ENCODE peak calls at places on chromosome 14, in four cellular contexts. B is stomach, K is esophagus muscularis mucosa, S is breast epithelium. T is an unnamed sample.

GRCh38 chr14:100979780-100980179 is 76.3 kb upstream of the RTL1 start:
- DNase-seq in S (no peak), B (no peak), K (no peak), T (no peak)

GRCh38 chr14:78157855-78158436 is 12.2 kb upstream of the NRXN3 start:
- DNase-seq in K (no peak), B (peak; percentile 28), S (no peak), T (no peak)

GRCh38 chr14:68542346-68542745 is 250.5 kb downstream of the ZFP36L1 start:
- DNase-seq in S (no peak), B (no peak), K (no peak), T (peak; percentile 21)

GRCh38 chr14:100620437-100621100 is 33.4 kb upstream of the BEGAIN start:
- DNase-seq in K (no peak), B (no peak), S (no peak), T (peak; percentile 57)

GRCh38 chr14:54902143-54902520 is 494 bp downstream of the GCH1 start:
- DNase-seq in B (peak; percentile 82), K (peak; percentile 93), S (peak; percentile 57), T (peak; percentile 91)

GRCh38 chr14:54947230-54947629 is 44.6 kb upstream of the GCH1 start:
- DNase-seq in B (no peak), K (no peak), S (no peak), T (no peak)

GRCh38 chr14:101972126-101972785 is 7.9 kb downstream of the DYNC1H1 start:
- DNase-seq in K (peak; percentile 96), B (peak; percentile 76), S (peak; percentile 87), T (peak; percentile 92)

GRCh38 chr14:91708795-91709194 is 23.1 kb downstream of the CATSPERB start:
- DNase-seq in K (no peak), S (no peak), B (no peak), T (no peak)

GRCh38 chr14:86708846-86709339 is 1178.9 kb downstream of the FLRT2 start:
- DNase-seq in B (no peak), K (no peak), S (no peak), T (no peak)

GRCh38 chr14:94483729-94484275 is 7.8 kb upstream of the SERPINA9 start:
- DNase-seq in S (no peak), B (no peak), K (no peak), T (no peak)

GRCh38 chr14:91249841-91250616 is 5.5 kb upstream of the GPR68 start:
- DNase-seq in B (no peak), K (no peak), S (no peak), T (no peak)

GRCh38 chr14:68519788-68520187 is 273.1 kb downstream of the ZFP36L1 start:
- DNase-seq in S (no peak), K (no peak), B (no peak), T (no peak)

GRCh38 chr14:64654072-64654899 is 49.9 kb upstream of the PLEKHG3 start:
- DNase-seq in B (no peak), K (no peak), S (no peak), T (no peak)

GRCh38 chr14:21802441-21802840 is 128.8 kb upstream of the OR4E1 start:
- DNase-seq in K (no peak), S (no peak), B (no peak), T (no peak)

DNA sequence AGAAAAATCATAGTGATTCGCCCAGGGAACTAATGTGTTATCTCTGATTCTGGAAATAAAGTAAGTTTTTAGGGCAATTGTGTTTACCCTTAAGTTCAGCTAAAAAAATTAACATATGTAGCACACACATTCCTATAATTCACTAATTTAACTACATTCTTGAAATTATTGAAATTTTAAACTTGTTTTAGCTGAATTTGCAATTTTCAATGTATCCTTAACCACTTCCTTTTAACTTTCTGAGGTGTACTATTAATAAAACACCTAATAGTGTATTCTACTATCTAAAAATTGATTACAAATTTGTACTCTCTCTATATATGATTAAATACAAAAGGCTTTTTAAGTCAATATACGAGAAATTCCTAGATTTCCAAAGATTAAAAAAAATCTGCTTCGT is 2.2 kb downstream of the KLHL28 start:
- DNase-seq in S (no peak), K (no peak), B (no peak), T (no peak)
- H3K4me1 ChIP-seq in S (peaks cover 28% of the 10 kb centered on the region), K (peaks cover 53% of the 10 kb centered on the region), B (peaks cover 30% of the 10 kb centered on the region), T (peaks cover 57% of the 10 kb centered on the region)

DNA sequence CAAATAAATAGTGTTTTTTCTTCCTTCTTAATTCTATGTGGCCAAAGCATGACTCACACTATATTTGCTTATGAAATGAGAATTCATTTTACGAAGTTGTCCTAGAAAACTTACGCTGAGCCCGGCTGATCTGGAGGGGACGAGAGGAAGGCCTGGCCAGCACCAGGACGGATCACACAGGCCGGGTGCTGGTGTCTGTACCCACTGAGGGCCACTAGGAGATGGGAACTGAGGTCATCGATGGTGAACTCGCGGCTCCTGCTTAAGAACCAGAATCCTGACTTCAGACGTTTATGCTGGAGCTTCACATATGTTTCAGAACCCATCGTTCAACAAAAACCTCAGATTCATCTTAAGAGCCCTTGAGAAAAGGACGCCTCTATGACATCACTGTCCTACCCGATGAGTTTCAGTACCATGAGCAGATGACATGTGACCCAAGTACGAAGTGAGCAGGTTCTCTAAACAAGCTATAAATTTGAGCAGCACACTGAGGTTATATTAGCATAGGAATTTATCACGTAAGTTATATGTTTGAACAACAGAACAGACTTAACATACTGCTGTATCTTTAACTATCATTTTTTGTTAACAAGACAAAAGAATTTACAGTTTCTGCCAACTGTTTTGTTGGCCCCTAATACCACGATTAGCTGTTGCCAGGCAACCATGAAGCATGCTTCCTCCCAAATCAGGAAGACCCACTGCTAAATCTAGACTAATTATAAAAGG is 111.9 kb downstream of the FOXN3 start:
- DNase-seq in S (no peak), B (no peak), K (no peak), T (no peak)
- TF ChIP-seq POLR2AphosphoS5 in S (peak; percentile 8), B (peak; percentile 34), K (peak; percentile 31), T (no peak)

GRCh38 chr14:89024691-89025090 is 200.2 kb downstream of the TTC8 start:
- DNase-seq in S (no peak), K (peak; percentile 53), B (no peak), T (no peak)
- H3K9me3 ChIP-seq in S (no peaks in the 10 kb centered on the region), K (no peaks in the 10 kb centered on the region), B (no peaks in the 10 kb centered on the region), T (no peaks in the 10 kb centered on the region)

GRCh38 chr14:105487986-105488777 is 1.5 kb downstream of the CRIP1 start:
- DNase-seq in S (peak; percentile 22), K (no peak), B (no peak), T (no peak)
- H3K4me1 ChIP-seq in S (peaks cover 18% of the 10 kb centered on the region), K (peaks cover 82% of the 10 kb centered on the region), B (peaks cover 75% of the 10 kb centered on the region), T (peaks cover 87% of the 10 kb centered on the region)

DNA sequence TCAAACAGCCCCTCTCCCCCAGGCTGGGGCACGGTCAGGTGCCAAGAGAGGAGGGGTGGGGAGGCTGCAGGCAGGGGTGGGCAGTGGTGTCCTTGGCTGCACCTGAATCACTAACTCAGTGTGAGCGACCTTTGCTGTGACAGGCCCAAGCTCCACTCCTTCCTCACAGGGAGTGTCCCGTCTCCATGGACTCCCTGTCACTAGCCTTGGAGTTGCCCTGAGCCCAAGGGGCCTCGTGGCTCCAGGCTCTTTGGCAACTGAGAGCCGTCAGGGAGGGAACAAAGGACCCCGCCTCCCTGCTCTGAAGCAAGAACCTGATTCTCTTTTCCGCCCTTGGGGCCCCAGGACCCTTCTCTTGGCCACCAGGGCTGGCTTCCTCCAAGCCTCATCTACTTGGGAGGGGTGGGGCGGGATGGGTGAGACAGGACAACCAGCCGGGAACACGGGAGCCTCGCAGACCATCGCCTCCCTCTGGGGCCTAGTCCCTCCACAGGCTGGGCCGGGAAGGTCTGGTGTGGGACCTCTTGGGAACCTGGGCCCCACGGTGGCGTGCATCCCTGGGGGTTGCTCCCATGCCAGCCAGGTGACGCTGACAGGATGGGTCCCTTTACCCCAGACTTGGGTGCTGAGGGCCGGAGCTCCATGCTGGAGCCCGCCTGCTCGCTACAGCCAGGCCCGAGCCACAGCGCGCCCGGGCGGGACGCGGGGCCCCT is 935 bp upstream of the ADSS1 start:
- DNase-seq in K (no peak), S (no peak), B (no peak), T (no peak)
- TF ChIP-seq POLR2AphosphoS5 in K (no peak), S (no peak), B (no peak), T (no peak)

T was measured in suprapubic skin.